ENCODE peak calls at places on chromosomes 12 and 14, in four cellular contexts. G is GM12878, E is K562, W is HepG2. T is an unnamed sample.

GRCh38 chr14:62711351-62712023 is 333.8 kb downstream of the KCNH5 start:
- DNase-seq in G (no peak), E (no peak), W (no peak), T (no peak)

GRCh38 chr12:87320724-87321123 is 708.5 kb downstream of the C12orf50 start:
- DNase-seq in G (no peak), E (no peak), W (no peak), T (no peak)

GRCh38 chr14:59215757-59216156 is 27.3 kb downstream of the DAAM1 start:
- DNase-seq in G (no peak), E (no peak), W (peak), T (no peak)

GRCh38 chr12:3920378-3921141 is 47.4 kb upstream of the PARP11 start:
- DNase-seq in G (no peak), E (no peak), W (peak), T (no peak)

GRCh38 chr12:89514751-89515150 is 9.8 kb downstream of the GALNT4 start:
- DNase-seq in G (no peak), E (no peak), W (no peak), T (no peak)

GRCh38 chr12:15045451-15045850 is 72.6 kb downstream of the PDE6H start:
- DNase-seq in G (no peak), E (no peak), W (no peak), T (no peak)

GRCh38 chr12:104473374-104473983 is 16.7 kb downstream of the CHST11 start:
- DNase-seq in G (no peak), E (no peak), W (no peak), T (no peak)

GRCh38 chr12:116397148-116397547 is 119.7 kb upstream of the MED13L start:
- DNase-seq in G (no peak), E (no peak), W (no peak), T (no peak)

GRCh38 chr12:112944028-112944690 is 5.9 kb downstream of the OAS3 start:
- DNase-seq in G (no peak), E (no peak), W (no peak), T (no peak)

GRCh38 chr14:25953532-25954144 is 644.2 kb downstream of the NOVA1 start:
- DNase-seq in G (no peak), E (no peak), W (no peak), T (no peak)

GRCh38 chr14:99246536-99247083 is 25.4 kb downstream of the BCL11B start:
- DNase-seq in G (no peak), E (no peak), W (no peak), T (no peak)

GRCh38 chr14:70707138-70708038 is 65.7 kb downstream of the TTC9 start:
- DNase-seq in G (peak), E (no peak), W (peak), T (peak)

GRCh38 chr12:130016986-130017385 is 113.2 kb upstream of the TMEM132D start:
- DNase-seq in G (no peak), E (no peak), W (no peak), T (no peak)

GRCh38 chr12:4034926-4035325 is 161.7 kb upstream of the PARP11 start:
- DNase-seq in G (no peak), E (no peak), W (peak), T (no peak)

GRCh38 chr12:116894913-116895312 is 13.7 kb upstream of the HRK start:
- DNase-seq in G (no peak), E (no peak), W (no peak), T (no peak)

GRCh38 chr14:32400480-32400879 is 71.4 kb downstream of the AKAP6 start:
- DNase-seq in G (no peak), E (no peak), W (no peak), T (no peak)

GRCh38 chr14:68460541-68460940 is 332.3 kb downstream of the ZFP36L1 start:
- DNase-seq in G (no peak), E (no peak), W (no peak), T (no peak)

GRCh38 chr14:70186826-70187483 is 1.8 kb downstream of the SLC8A3 start:
- DNase-seq in G (no peak), E (no peak), W (no peak), T (no peak)

GRCh38 chr12:77407951-77408350 is 342.6 kb upstream of the E2F7 start:
- DNase-seq in G (no peak), E (no peak), W (no peak), T (no peak)

DNA sequence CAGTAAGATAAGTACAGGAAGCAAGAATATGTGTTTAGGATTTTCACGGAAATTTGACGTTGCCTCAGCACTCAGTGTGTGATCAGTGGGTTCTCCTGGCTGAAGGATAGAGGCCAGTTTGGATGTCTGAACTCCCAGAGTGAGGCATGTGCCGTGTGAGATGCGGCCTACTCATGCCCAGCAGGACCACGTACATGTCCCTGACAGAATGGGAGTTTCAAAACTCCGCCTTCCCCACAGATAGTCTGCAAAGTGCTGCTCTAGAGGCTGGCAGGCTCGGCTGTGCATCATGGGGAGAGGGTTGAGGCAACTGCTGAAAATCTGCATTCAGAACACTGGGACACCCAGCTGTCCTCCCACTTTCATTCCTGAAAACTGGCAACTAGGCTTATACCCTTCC is 58.3 kb downstream of the NINJ2 start:
- DNase-seq in G (no peak), E (no peak), W (no peak), T (no peak)
- TF ChIP-seq MAX in G (no peak), E (no peak), W (no peak), T (no peak)

GRCh38 chr14:28609228-28609828 is 157.3 kb upstream of the FOXG1 start:
- DNase-seq in G (no peak), E (peak), W (peak), T (peak)
- TF ChIP-seq JUNB in G (no peak), E (no peak), W (no peak), T (no peak)

DNA sequence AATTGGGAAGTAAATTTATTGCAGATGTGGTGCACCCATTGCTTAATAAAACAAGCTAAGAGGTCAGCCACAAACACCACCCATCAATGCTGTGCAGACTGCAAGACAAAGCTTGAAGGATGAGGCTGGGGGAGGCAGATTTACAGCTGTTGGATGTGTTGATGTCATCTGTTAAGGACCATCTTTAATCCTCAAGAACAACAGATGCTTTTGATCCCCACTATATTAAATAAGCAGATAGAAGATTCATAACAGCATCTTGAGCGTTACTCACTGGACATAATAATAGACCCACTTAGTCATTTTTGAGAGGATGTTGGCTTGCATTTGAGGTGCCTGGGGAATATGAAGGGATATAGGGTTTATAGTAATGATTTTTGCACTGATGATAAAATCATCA is 58.8 kb downstream of the GPR68 start:
- DNase-seq in G (no peak), E (no peak), W (no peak), T (no peak)
- TF ChIP-seq MAX in G (no peak), E (no peak), W (no peak), T (no peak)

GRCh38 chr14:82642425-82642824 is 1108.8 kb upstream of the SEL1L start:
- DNase-seq in G (no peak), E (peak), W (no peak), T (peak)
- TF ChIP-seq JUNB in G (no peak), E (no peak), W (no peak), T (no peak)

DNA sequence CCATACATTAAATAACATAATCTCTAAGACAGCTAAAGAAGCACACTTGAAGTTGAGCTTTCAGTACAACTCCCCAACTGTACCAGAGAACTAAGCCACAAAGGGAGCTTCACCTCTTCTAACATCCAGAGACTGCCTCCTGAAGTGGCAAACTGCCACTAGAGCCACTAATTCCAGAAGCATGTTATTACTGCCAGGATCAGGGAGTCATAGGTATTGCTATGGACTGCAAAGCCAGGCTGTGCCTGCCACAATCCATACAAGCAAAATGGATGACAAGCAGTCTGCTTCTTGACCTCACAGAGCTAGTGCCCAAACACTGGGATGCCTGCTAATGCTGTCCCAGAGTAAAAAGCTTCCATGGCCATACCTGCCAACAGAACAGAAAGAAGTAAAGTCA is 160.1 kb downstream of the STXBP6 start:
- DNase-seq in G (no peak), E (no peak), W (no peak), T (no peak)
- TF ChIP-seq MAX in G (no peak), E (no peak), W (no peak), T (no peak)

GRCh38 chr14:37587438-37587837 is 7.6 kb downstream of the FOXA1 start:
- DNase-seq in G (no peak), E (no peak), W (no peak), T (no peak)
- TF ChIP-seq JUNB in G (no peak), E (no peak), W (no peak), T (no peak)

DNA sequence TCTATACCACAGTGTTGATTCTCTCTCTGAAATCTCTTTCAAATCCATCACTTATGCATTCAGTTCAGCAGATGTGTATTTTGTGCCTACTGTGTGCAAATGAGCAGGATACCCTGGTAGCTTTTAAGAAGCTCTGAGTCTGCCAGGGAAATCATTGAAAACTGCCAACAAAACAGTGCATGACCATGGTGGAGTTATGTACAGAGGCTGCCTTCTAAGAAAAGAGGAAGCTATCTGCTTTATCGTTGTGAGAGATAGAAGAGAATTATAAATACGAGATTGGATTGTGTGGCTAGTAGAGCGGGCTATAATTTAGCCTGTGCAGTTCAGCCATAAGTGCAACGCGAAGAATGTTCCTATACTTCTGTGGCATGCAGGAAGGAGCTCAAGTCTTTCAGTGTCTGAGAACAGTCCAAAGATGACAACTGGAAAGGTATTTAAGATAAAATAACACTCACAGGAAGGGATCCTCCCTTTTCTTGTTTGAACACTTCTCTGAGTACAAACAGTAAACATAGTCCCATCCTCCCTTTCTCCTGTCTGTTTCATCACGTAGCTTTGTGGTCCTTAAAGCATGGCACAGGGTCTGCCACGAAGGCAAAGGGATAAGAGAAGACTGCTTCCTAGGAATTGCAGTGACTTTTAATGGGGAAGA is 4.4 kb downstream of the DIP2B start:
- DNase-seq in G (no peak), E (no peak), W (peak), T (no peak)
- TF ChIP-seq MAX in G (no peak), E (no peak), W (peak), T (no peak)